ENCODE peak calls at places on chromosomes 11 and 22, in ten cellular contexts. I, Q, J, T, M, H, W, B, L and U are unnamed samples.

GRCh38 chr11:64560941-64561340 is 30.1 kb upstream of the SLC22A12 start:
- DNase-seq in I (no peak), B (no peak), T (no peak), J (no peak), M (no peak), L (no peak), W (no peak), H (no peak), Q (no peak), U (no peak)

GRCh38 chr22:25054943-25055511 is 102.5 kb downstream of the KIAA1671 start:
- DNase-seq in W (no peak), I (no peak), H (no peak), B (no peak), Q (no peak), L (no peak), M (no peak), J (peak; percentile 21), T (no peak), U (no peak)

GRCh38 chr11:117909611-117910382 is 19.4 kb downstream of the TMPRSS13 start:
- DNase-seq in I (no peak), T (no peak), B (no peak), M (no peak), Q (no peak), W (no peak), J (no peak), H (no peak), L (no peak), U (no peak)

GRCh38 chr22:26314656-26315055 is 114.4 kb upstream of the ASPHD2 start:
- DNase-seq in T (no peak), L (no peak), J (no peak), B (no peak), I (no peak), W (no peak), M (no peak), Q (no peak), H (no peak), U (no peak)

GRCh38 chr11:46009647-46010046 is 87.2 kb downstream of the LARGE2 start:
- DNase-seq in T (no peak), B (no peak), J (peak; percentile 79), Q (peak; percentile 69), L (no peak), M (no peak), W (no peak), I (no peak), H (no peak), U (no peak)

GRCh38 chr11:112584674-112585073 is 324.0 kb upstream of the PLET1 start:
- DNase-seq in W (no peak), J (no peak), I (no peak), B (no peak), H (no peak), T (no peak), L (peak; percentile 46), Q (no peak), M (peak; percentile 44), U (no peak)

GRCh38 chr11:11171854-11172253 is 181.2 kb downstream of the CSNK2A3 start:
- DNase-seq in W (no peak), L (no peak), B (no peak), T (no peak), J (no peak), Q (peak; percentile 3), H (no peak), M (no peak), I (peak; percentile 17), U (peak; percentile 35)

GRCh38 chr11:22441831-22442230 is 103.7 kb downstream of the SLC17A6 start:
- DNase-seq in J (no peak), H (no peak), I (no peak), T (no peak), M (no peak), W (no peak), Q (no peak), L (no peak), B (no peak), U (no peak)

GRCh38 chr11:44731685-44732411 is 5.1 kb downstream of the TSPAN18 start:
- DNase-seq in Q (peak; percentile 48), L (no peak), T (no peak), W (no peak), H (no peak), I (no peak), M (no peak), B (no peak), J (peak; percentile 16), U (no peak)

GRCh38 chr11:27204527-27204926 is 158.5 kb downstream of the CCDC34 start:
- DNase-seq in Q (no peak), T (no peak), I (no peak), J (no peak), L (peak; percentile 51), M (peak; percentile 40), B (peak; percentile 56), W (no peak), H (no peak), U (no peak)

GRCh38 chr22:44667829-44668189 is 34.2 kb upstream of the PRR5 start:
- DNase-seq in J (no peak), B (peak; percentile 53), H (no peak), L (no peak), W (no peak), I (peak; percentile 51), T (no peak), M (no peak), Q (no peak), U (no peak)

GRCh38 chr22:44670220-44670983 is 31.6 kb upstream of the PRR5 start:
- DNase-seq in H (no peak), W (no peak), M (no peak), T (no peak), Q (no peak), I (no peak), L (no peak), B (no peak), J (no peak), U (no peak)

GRCh38 chr22:44669725-44670027 is 32.3 kb upstream of the PRR5 start:
- DNase-seq in Q (peak; percentile 53), T (no peak), H (no peak), J (no peak), W (no peak), I (no peak), B (no peak), M (peak; percentile 54), L (no peak), U (no peak)

GRCh38 chr22:44668190-44668885 is 33.7 kb upstream of the PRR5 start:
- DNase-seq in T (no peak), J (no peak), W (peak; percentile 65), L (no peak), M (peak; percentile 61), H (no peak), Q (peak; percentile 24), B (no peak), I (peak; percentile 34), U (peak; percentile 52)

DNA sequence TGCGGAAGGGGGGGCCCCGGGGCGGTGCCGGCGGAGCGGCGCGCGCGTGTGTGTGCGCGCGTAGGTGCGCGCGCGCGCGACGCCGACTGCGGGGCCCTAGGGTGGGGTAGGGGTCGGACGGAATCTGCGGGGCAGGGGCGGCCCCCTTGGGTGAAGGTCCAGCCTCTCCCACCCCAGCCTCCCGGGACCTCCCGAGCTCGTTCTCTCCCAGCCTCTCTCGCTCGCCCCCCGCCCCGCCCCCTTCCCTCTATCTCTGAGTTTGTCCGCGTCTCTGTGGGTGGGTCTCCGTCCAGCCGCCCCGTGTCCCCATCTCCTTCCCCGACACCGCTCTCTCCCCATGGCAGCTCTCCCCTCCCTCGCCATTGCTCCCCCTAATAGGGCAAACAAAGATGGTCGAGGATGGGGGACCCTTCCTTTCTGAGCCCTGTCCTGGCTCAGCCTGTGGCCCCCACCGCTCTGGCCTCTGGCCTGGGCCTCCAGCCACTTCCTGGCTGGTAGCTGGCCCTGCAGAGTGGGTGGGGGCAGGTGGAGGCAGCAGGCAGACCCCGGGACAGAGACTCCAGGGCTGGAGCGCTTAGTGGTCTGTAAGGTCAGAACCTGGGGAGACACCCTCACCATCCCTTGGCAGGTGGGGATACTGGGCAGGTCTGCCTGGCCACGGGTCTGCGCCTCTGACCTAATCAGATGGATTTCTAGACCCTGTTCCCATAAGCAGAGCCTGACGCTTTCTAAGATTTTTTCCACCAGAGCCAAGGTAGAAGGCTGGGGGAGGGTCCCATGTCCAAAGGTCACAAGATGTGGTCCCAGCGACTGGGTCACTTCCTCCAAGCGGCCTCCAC is 32.9 kb upstream of the PRR5 start:
- DNase-seq in B (no peak), T (no peak), W (no peak), M (no peak), Q (no peak), L (no peak), I (no peak), J (no peak), H (no peak), U (no peak)
- TF ChIP-seq CTCF in B (no peak), T (no peak), W (no peak), M (no peak), Q (no peak), L (no peak), I (no peak), J (no peak), H (no peak), U (no peak)

DNA sequence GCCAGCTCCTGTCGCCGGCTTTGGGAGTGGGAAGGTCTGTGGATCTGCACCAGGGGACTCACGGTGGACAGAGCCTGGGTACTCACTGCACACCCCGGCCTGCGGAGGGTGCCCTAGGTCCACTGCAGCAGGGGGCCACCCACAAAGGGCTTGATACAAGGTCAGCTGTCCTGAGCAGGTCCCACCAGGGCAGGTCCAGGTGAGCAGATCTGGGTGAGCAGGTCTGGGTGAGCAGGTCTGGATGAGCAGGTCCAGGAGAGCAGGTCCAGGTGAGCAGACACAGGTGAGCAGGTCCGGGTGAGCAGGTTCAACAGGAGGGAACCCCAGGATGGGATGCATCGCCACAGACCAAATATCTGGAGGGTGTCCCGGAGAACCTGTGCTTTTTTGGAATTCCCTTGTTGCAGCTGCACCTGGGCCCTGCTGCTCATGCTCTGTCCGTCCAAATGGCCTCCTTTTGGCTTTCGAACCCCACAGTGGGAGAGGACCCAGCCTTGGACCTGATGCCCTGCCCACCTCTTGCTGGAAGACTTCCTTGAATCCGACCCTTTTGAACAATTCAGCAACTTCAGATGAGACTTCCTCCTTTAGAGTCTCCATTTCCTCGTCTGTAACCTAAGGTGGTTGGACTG is 485.3 kb downstream of the TBC1D22A start:
- DNase-seq in J (no peak), M (no peak), T (no peak), Q (no peak), B (no peak), H (no peak), L (no peak), W (no peak), I (no peak), U (no peak)
- TF ChIP-seq CTCF in J (no peak), M (no peak), T (no peak), Q (no peak), B (no peak), H (no peak), L (no peak), W (no peak), I (no peak), U (no peak)

GRCh38 chr11:8090756-8091155 is 9.7 kb downstream of the TUB start:
- DNase-seq in I (no peak), L (peak; percentile 32), W (peak; percentile 48), B (no peak), Q (peak; percentile 46), M (peak; percentile 75), T (no peak), H (no peak), J (peak; percentile 43), U (no peak)
- TF ChIP-seq CTCF in I (no peak), L (peak; percentile 38), W (peak; percentile 39), B (peak; percentile 30), Q (peak; percentile 67), M (peak; percentile 73), T (peak; percentile 77), H (peak; percentile 77), J (peak; percentile 68), U (peak; percentile 54)

DNA sequence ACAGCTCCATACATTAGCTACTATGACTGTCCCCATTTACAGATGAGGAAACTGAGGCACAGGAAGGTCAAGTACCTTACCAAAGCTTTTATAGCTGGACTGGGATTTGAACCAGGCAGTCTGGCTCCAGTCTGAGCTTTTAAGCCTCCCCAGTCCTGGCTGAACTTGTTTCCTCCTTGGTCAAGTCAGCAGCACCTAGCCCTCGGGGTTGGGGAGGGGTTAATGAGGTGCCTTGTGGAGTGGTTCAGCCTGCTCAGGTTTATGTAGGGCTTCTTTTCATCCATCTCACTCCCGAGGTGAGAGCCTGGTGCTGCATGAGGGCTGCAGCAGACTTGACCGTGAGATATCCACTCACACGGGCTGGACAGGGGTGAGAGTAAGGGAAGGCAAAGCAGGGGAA is 36.7 kb upstream of the GCAT start:
- DNase-seq in B (no peak), H (no peak), I (no peak), Q (no peak), W (no peak), J (no peak), M (no peak), L (no peak), T (no peak), U (no peak)
- TF ChIP-seq CTCF in B (no peak), H (no peak), I (no peak), Q (no peak), W (no peak), J (no peak), M (no peak), L (no peak), T (no peak), U (no peak)